ENCODE peak calls at places on chromosomes 16 and 17, in six cellular contexts. Y is epithelial cell of esophagus, Z is astrocyte of the cerebellum, G is AG04450, A is A549, F is foreskin fibroblast. L is an unnamed sample.

GRCh38 chr16:86391987-86392386 is 118.3 kb upstream of the FOXF1 start:
- DNase-seq in Y (no peak), Z (no peak), G (peak), A (no peak), F (peak), L (no peak)

GRCh38 chr16:22425036-22425801 is 50.8 kb upstream of the CDR2 start:
- DNase-seq in Y (no peak), Z (no peak), G (no peak), A (no peak), F (peak), L (no peak)

GRCh38 chr17:78131172-78132085 is 858 bp downstream of the TMC8 start:
- DNase-seq in Y (no peak), Z (no peak), G (no peak), A (no peak), F (peak), L (no peak)

GRCh38 chr16:64974381-64974780 is 147.5 kb downstream of the CDH11 start:
- DNase-seq in Y (no peak), Z (no peak), G (no peak), A (no peak), F (no peak), L (no peak)

GRCh38 chr16:66167564-66168291 is 198.8 kb upstream of the CDH5 start:
- DNase-seq in Y (no peak), Z (no peak), G (no peak), A (no peak), F (no peak), L (no peak)

GRCh38 chr16:12767897-12768296 is 35.8 kb downstream of the CPPED1 start:
- DNase-seq in Y (no peak), Z (no peak), G (no peak), A (no peak), F (no peak), L (no peak)

GRCh38 chr17:801660-802059 is 19.5 kb downstream of the MRM3 start:
- DNase-seq in Y (no peak), Z (peak), G (no peak), A (no peak), F (no peak), L (no peak)

GRCh38 chr16:68605746-68606145 is 39.4 kb upstream of the CDH3 start:
- DNase-seq in Y (peak), Z (no peak), G (no peak), A (no peak), F (no peak), L (peak)

GRCh38 chr16:27597361-27597760 is 47.4 kb downstream of the KATNIP start:
- DNase-seq in Y (no peak), Z (no peak), G (no peak), A (no peak), F (no peak), L (no peak)

GRCh38 chr17:45320931-45321461 is 4.2 kb upstream of the MAP3K14 start:
- DNase-seq in Y (peak), Z (peak), G (peak), A (peak), F (peak), L (peak)

GRCh38 chr17:1899403-1900000 is 69.7 kb downstream of the RPA1 start:
- DNase-seq in Y (no peak), Z (no peak), G (no peak), A (peak), F (no peak), L (no peak)

GRCh38 chr16:88030498-88030897 is 79.3 kb downstream of the BANP start:
- DNase-seq in Y (no peak), Z (no peak), G (no peak), A (no peak), F (no peak), L (no peak)

GRCh38 chr16:86934581-86935322 is 356.4 kb downstream of the FOXL1 start:
- DNase-seq in Y (no peak), Z (no peak), G (no peak), A (no peak), F (no peak), L (no peak)

GRCh38 chr16:14502932-14503741 is 126.9 kb downstream of the PARN start:
- DNase-seq in Y (peak), Z (peak), G (peak), A (no peak), F (no peak), L (no peak)

GRCh38 chr16:30104492-30104891 is 8.5 kb upstream of the YPEL3 start:
- DNase-seq in Y (peak), Z (no peak), G (no peak), A (no peak), F (no peak), L (no peak)

GRCh38 chr17:40101367-40102210 is 1.2 kb upstream of the NR1D1 start:
- DNase-seq in Y (no peak), Z (no peak), G (no peak), A (no peak), F (no peak), L (no peak)
- H3K4me3 ChIP-seq in Y (no peak), Z (no peak), G (no peak), A (peak), F (no peak), L (peak)

DNA sequence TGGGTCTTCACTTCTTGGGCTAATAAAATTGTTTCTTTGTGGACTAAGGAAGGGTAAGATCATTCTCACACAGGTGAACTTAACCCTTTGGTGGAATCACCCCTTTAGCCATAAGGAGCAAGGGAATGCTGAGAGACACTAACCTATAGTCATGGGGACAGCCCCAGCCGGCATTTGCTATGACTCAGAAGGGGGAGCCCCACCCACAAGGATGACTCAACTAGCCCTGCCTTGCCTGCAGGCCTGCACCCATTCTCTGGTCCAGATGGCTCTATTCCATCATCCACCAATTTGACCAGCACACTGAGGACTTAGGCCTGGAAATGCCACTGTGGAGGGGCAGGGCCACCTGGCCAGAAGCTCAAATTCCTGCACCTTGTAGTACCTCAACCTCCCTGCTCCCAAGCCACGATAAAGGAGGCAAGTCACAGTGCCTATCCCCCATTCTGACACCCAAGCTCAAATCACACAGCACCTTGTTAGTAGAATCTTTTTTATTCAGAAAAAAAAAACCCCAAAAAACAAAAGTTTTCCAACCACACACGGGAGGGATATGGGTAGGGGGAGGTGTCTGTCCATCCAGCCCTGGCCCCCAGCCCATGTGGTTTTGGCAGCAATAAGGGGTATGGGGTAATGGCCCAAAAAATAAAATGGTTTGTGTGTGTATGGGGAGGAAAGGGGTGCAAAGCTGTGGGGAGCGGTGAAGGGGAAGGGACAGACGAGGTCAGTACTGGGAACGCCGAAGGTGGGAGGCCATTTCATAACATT is 3.0 kb downstream of the PFN1 start:
- DNase-seq in Y (peak), Z (peak), G (peak), A (peak), F (peak), L (no peak)
- TF ChIP-seq CTCF in Y (no peak), Z (no peak), G (no peak), A (no peak), F (no peak), L (no peak)

GRCh38 chr16:70712942-70713341 is 27.1 kb upstream of the MTSS2 start:
- DNase-seq in Y (no peak), Z (no peak), G (no peak), A (no peak), F (no peak), L (no peak)

GRCh38 chr16:70713342-70713741 is 27.5 kb upstream of the MTSS2 start:
- DNase-seq in Y (no peak), Z (no peak), G (no peak), A (no peak), F (no peak), L (no peak)

GRCh38 chr16:70714526-70715112 is 28.8 kb upstream of the MTSS2 start:
- DNase-seq in Y (no peak), Z (no peak), G (no peak), A (no peak), F (no peak), L (no peak)

GRCh38 chr16:70712359-70712758 is 26.5 kb upstream of the MTSS2 start:
- DNase-seq in Y (no peak), Z (no peak), G (no peak), A (no peak), F (no peak), L (no peak)

GRCh38 chr16:70713781-70714180 is 27.9 kb upstream of the MTSS2 start:
- DNase-seq in Y (no peak), Z (no peak), G (no peak), A (no peak), F (no peak), L (no peak)
- H3K4me3 ChIP-seq in Y (no peak), Z (no peak), G (no peak), A (no peak), F (no peak), L (no peak)

GRCh38 chr17:31092475-31093064 is 2.2 kb upstream of the NF1 start:
- DNase-seq in Y (no peak), Z (no peak), G (no peak), A (no peak), F (peak), L (no peak)
- TF ChIP-seq CTCF in Y (no peak), Z (no peak), G (no peak), A (no peak), F (no peak), L (no peak)

GRCh38 chr16:89199241-89200123 is 855 bp downstream of the SLC22A31 start:
- DNase-seq in Y (no peak), Z (no peak), G (no peak), A (no peak), F (no peak), L (no peak)
- H3K4me3 ChIP-seq in Y (no peak), Z (no peak), G (no peak), A (no peak), F (no peak), L (no peak)